ENCODE peak calls at places on chromosomes 13 and 19, in six cellular contexts. N is RWPE1; M is right cardiac atrium; Q is effector memory CD4-positive, alpha-beta T cell; A is GM12878; X is heart left ventricle. T is an unnamed sample.

GRCh38 chr13:44237276-44237767 is 136.3 kb upstream of the SERP2 start:
- DNase-seq in A (peak), Q (no peak), N (peak), X (peak), M (peak), T (peak)

GRCh38 chr13:39530996-39531395 is 72.0 kb downstream of the LHFPL6 start:
- DNase-seq in Q (no peak), N (no peak), A (no peak), M (no peak), X (no peak), T (no peak)

GRCh38 chr19:35266904-35267817 is 1.6 kb upstream of the USF2 start:
- DNase-seq in X (peak), Q (no peak), N (no peak), A (no peak), M (peak), T (no peak)

GRCh38 chr13:29279859-29280258 is 315.6 kb downstream of the SLC7A1 start:
- DNase-seq in A (no peak), Q (no peak), X (no peak), N (no peak), M (no peak), T (no peak)

GRCh38 chr13:98909016-98909415 is 68.8 kb downstream of the DOCK9 start:
- DNase-seq in Q (no peak), A (no peak), X (no peak), M (no peak), N (peak), T (peak)

GRCh38 chr19:4506449-4507149 is 11.7 kb downstream of the PLIN4 start:
- DNase-seq in N (peak), M (no peak), X (no peak), Q (no peak), A (no peak), T (peak)

GRCh38 chr19:31340059-31341025 is 8.9 kb downstream of the TSHZ3 start:
- DNase-seq in X (peak), Q (peak), N (no peak), M (no peak), A (no peak), T (peak)

GRCh38 chr19:46654621-46655152 is 6.3 kb downstream of the DACT3 start:
- DNase-seq in A (no peak), N (no peak), Q (no peak), X (no peak), M (peak), T (no peak)

GRCh38 chr19:6588508-6589345 is 2.2 kb downstream of the CD70 start:
- DNase-seq in M (no peak), N (no peak), X (no peak), Q (no peak), A (no peak), T (no peak)

GRCh38 chr13:85236431-85236830 is 562.8 kb downstream of the SLITRK6 start:
- DNase-seq in N (peak), X (no peak), A (no peak), M (no peak), Q (no peak), T (peak)

GRCh38 chr13:77537302-77537919 is 1.9 kb downstream of the SCEL start:
- DNase-seq in N (peak), Q (no peak), X (no peak), M (no peak), A (no peak), T (peak)

GRCh38 chr13:25811506-25811905 is 240.3 kb downstream of the SHISA2 start:
- DNase-seq in X (no peak), A (no peak), Q (no peak), M (no peak), N (no peak), T (no peak)

GRCh38 chr19:5823579-5824281 is 15.8 kb downstream of the FUT6 start:
- DNase-seq in A (no peak), X (no peak), Q (no peak), M (no peak), N (no peak), T (no peak)

GRCh38 chr19:54448037-54448773 is 794 bp upstream of the LENG8 start:
- DNase-seq in X (peak), M (peak), A (no peak), N (no peak), Q (no peak), T (no peak)

GRCh38 chr19:51338563-51339312 is 3.2 kb downstream of the VSIG10L start:
- DNase-seq in A (peak), X (peak), Q (peak), M (peak), N (peak), T (peak)

GRCh38 chr13:30191491-30192100 is 115.8 kb downstream of the KATNAL1 start:
- DNase-seq in M (no peak), X (no peak), N (peak), A (no peak), Q (no peak), T (peak)

GRCh38 chr19:48321622-48322591 is 3.4 kb upstream of the EMP3 start:
- DNase-seq in X (peak), M (peak), N (peak), A (peak), Q (peak), T (peak)

GRCh38 chr13:26872444-26873173 is 112.0 kb upstream of the GPR12 start:
- DNase-seq in M (peak), N (peak), Q (no peak), A (no peak), X (peak), T (no peak)

GRCh38 chr13:25744176-25744575 is 307.6 kb downstream of the SHISA2 start:
- DNase-seq in M (no peak), X (no peak), A (no peak), Q (no peak), N (no peak), T (no peak)

GRCh38 chr13:112605531-112605990 is 17.6 kb upstream of the TUBGCP3 start:
- DNase-seq in N (no peak), M (no peak), X (no peak), A (no peak), Q (no peak), T (no peak)

GRCh38 chr19:44869728-44870470 is 21.2 kb upstream of the TOMM40 start:
- DNase-seq in N (no peak), M (peak), A (no peak), Q (no peak), X (peak), T (no peak)

GRCh38 chr19:372306-372890 is 27.8 kb upstream of the MIER2 start:
- DNase-seq in N (no peak), A (no peak), M (peak), Q (no peak), X (peak), T (no peak)

GRCh38 chr19:8396563-8397203 is 6.5 kb downstream of the RAB11B start:
- DNase-seq in A (peak), Q (peak), X (peak), N (peak), M (peak), T (no peak)

GRCh38 chr13:57191667-57192066 is 24.7 kb downstream of the PRR20E start:
- DNase-seq in A (no peak), X (no peak), N (no peak), Q (no peak), M (no peak), T (no peak)

GRCh38 chr13:33150662-33151061 is 134.4 kb downstream of the KL start:
- DNase-seq in M (no peak), Q (no peak), A (peak), X (no peak), N (no peak), T (no peak)

GRCh38 chr19:403221-404036 is 5.5 kb downstream of the C2CD4C start:
- DNase-seq in A (no peak), X (no peak), Q (no peak), M (peak), N (no peak), T (no peak)

GRCh38 chr13:48448963-48449614 is 36.2 kb upstream of the LPAR6 start:
- DNase-seq in N (peak), Q (no peak), X (no peak), M (no peak), A (no peak), T (peak)

GRCh38 chr13:24228852-24229458 is 68.4 kb downstream of the SPATA13 start:
- DNase-seq in M (no peak), Q (no peak), N (peak), X (peak), A (no peak), T (no peak)

GRCh38 chr13:25874907-25875306 is 176.9 kb downstream of the SHISA2 start:
- DNase-seq in N (no peak), X (no peak), M (no peak), A (no peak), Q (peak), T (no peak)

GRCh38 chr13:48233097-48233885 is at the start of gene ITM2B:
- DNase-seq in Q (peak), X (peak), A (no peak), N (peak), M (peak), T (peak)

GRCh38 chr19:16872728-16873127 is 16.1 kb upstream of the F2RL3 start:
- DNase-seq in N (no peak), A (no peak), M (no peak), X (no peak), Q (no peak), T (no peak)
- H3K27ac ChIP-seq in N (peak), A (no peak), M (no peak), X (peak), Q (no peak), T (no peak)

DNA sequence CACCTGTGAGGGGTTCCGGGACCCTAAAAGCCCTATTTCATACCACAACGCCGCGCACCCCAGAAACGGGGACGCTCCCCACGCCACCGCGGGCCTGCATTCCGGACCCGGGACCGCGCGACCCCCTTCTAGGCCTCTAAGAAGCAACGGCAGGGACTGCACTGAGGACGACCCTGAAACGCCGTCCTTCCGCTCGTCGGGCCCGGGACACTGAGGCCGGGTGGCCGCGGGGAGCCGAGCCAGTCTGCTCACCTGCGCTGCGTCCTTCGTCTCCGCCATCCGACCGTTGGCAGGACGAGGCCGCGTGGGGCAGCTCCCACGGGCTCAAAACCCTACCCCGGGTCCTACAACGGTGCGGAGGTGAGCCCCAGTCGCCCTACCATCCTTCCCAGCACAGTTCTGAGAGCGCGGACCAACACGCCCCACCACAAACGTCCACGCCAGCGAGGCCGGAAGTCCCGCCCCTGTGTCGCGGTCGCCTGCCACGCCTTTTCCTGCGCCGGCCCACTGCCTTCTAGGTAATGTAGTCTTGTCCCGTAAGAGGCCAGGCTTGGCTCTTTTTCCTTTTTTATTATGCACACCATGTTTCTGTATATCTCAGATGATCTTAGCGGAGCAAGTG is at the start of gene ZNF550:
- DNase-seq in Q (peak), M (peak), N (peak), X (peak), A (peak), T (no peak)
- H3K27ac ChIP-seq in Q (peak), M (peak), N (peak), X (peak), A (peak), T (peak)

GRCh38 chr19:41409288-41409687 is 11.7 kb downstream of the BCKDHA start:
- DNase-seq in N (peak), M (no peak), A (no peak), Q (no peak), X (peak), T (peak)
- H3K27ac ChIP-seq in N (peak), M (peak), A (peak), Q (no peak), X (peak), T (no peak)

DNA sequence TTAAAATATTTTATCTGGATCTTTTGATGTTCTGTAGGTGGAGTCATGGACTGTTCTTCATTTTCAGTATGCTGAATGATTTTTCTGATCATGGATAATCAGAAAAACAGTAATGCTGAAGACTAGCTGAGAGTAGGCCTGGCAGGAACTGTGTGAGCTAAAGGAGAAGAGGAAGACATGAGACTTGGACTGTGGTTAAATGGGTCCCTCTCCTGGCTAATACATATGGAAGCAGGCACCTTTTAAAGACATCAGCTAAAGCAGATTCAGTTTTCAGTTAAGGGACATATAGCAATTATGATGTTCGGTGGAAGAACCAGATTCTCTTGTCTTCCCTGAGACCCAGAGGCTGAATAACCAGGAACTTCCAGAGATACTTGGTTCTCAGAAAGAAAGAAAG is 169.4 kb downstream of the OLFM4 start:
- DNase-seq in M (no peak), X (no peak), N (no peak), Q (no peak), A (no peak), T (no peak)
- H3K27ac ChIP-seq in M (no peak), X (no peak), N (no peak), Q (no peak), A (no peak), T (no peak)

GRCh38 chr13:92345627-92346026 is 881.0 kb upstream of the GPC6 start:
- DNase-seq in A (no peak), X (no peak), N (no peak), Q (no peak), M (no peak), T (no peak)

GRCh38 chr13:92346046-92346445 is 880.6 kb upstream of the GPC6 start:
- DNase-seq in Q (no peak), M (no peak), X (no peak), A (no peak), N (no peak), T (no peak)
- H3K27ac ChIP-seq in Q (no peak), M (no peak), X (no peak), A (no peak), N (no peak), T (no peak)

GRCh38 chr19:38657633-38658222 is 10.3 kb downstream of the ACTN4 start:
- DNase-seq in Q (no peak), N (peak), X (no peak), A (no peak), M (no peak), T (peak)
- H3K27ac ChIP-seq in Q (peak), N (peak), X (peak), A (no peak), M (peak), T (peak)

GRCh38 chr19:49847731-49848696 is 2.9 kb upstream of the PTOV1 start:
- DNase-seq in N (peak), A (no peak), M (peak), Q (no peak), X (no peak), T (peak)
- H3K27ac ChIP-seq in N (peak), A (no peak), M (no peak), Q (no peak), X (no peak), T (no peak)

GRCh38 chr19:37691881-37692504 is 27.6 kb downstream of the ZNF607 start:
- DNase-seq in A (peak), N (peak), Q (peak), M (peak), X (peak), T (peak)
- H3K27ac ChIP-seq in A (no peak), N (no peak), Q (peak), M (peak), X (peak), T (no peak)